ENCODE peak calls at places on chromosome 16, in four cellular contexts. W is HepG2, A is endodermal cell, Y is Panc1. D is an unnamed sample.

GRCh38 chr16:58503863-58504688 is 4.1 kb downstream of the NDRG4 start:
- DNase-seq in Y (no peak), W (no peak), A (peak), D (no peak)

GRCh38 chr16:3503513-3503912 is 2.7 kb downstream of the CLUAP1 start:
- DNase-seq in A (no peak), W (no peak), Y (no peak), D (no peak)

GRCh38 chr16:55948230-55948629 is 73.1 kb upstream of the CES5A start:
- DNase-seq in Y (no peak), W (no peak), A (no peak), D (no peak)

GRCh38 chr16:82629441-82630027 is 2.8 kb downstream of the CDH13 start:
- DNase-seq in W (no peak), A (no peak), Y (no peak), D (no peak)

GRCh38 chr16:63625141-63625540 is 1496.7 kb downstream of the CDH11 start:
- DNase-seq in Y (no peak), W (no peak), A (no peak), D (no peak)

GRCh38 chr16:61812251-61812650 is 224.0 kb downstream of the CDH8 start:
- DNase-seq in Y (no peak), A (no peak), W (no peak), D (no peak)

GRCh38 chr16:18938986-18939385 is 12.8 kb upstream of the SMG1 start:
- DNase-seq in Y (no peak), A (no peak), W (no peak), D (no peak)

GRCh38 chr16:2086812-2087425 is 39.1 kb downstream of the TSC2 start:
- DNase-seq in W (no peak), Y (no peak), A (no peak), D (no peak)

GRCh38 chr16:75272097-75272548 is 20.7 kb upstream of the BCAR1 start:
- DNase-seq in A (no peak), Y (no peak), W (peak), D (peak)

GRCh38 chr16:66670691-66671090 is 25.9 kb downstream of the CMTM4 start:
- DNase-seq in W (no peak), Y (no peak), A (no peak), D (no peak)

GRCh38 chr16:68873635-68874471 is 30.5 kb downstream of the TANGO6 start:
- DNase-seq in Y (no peak), A (no peak), W (peak), D (peak)

GRCh38 chr16:49857423-49858181 is 1.7 kb upstream of the ZNF423 start:
- DNase-seq in Y (no peak), W (peak), A (peak), D (peak)

GRCh38 chr16:533391-534088 is 6.0 kb downstream of the CAPN15 start:
- DNase-seq in W (peak), Y (no peak), A (peak), D (peak)

GRCh38 chr16:27238016-27238587 is 30.5 kb downstream of the NSMCE1 start:
- DNase-seq in Y (no peak), A (no peak), W (no peak), D (no peak)

GRCh38 chr16:10385725-10386516 is at the start of gene ATF7IP2:
- DNase-seq in Y (peak), A (peak), W (peak), D (peak)

GRCh38 chr16:87550510-87550961 is 51.8 kb upstream of the JPH3 start:
- DNase-seq in A (peak), Y (peak), W (no peak), D (peak)

GRCh38 chr16:12833939-12834338 is 30.3 kb upstream of the CPPED1 start:
- DNase-seq in Y (no peak), A (peak), W (peak), D (peak)

GRCh38 chr16:4696905-4697866 is 3.8 kb downstream of the NUDT16L1 start:
- DNase-seq in Y (no peak), W (no peak), A (peak), D (peak)

GRCh38 chr16:4696172-4696904 is 3.0 kb downstream of the NUDT16L1 start:
- DNase-seq in W (no peak), A (peak), Y (no peak), D (no peak)

GRCh38 chr16:4693956-4694663 is 748 bp downstream of the NUDT16L1 start:
- DNase-seq in W (no peak), A (peak), Y (no peak), D (peak)

GRCh38 chr16:4694664-4695451 is 1.5 kb downstream of the NUDT16L1 start:
- DNase-seq in A (peak), W (no peak), Y (no peak), D (peak)

GRCh38 chr16:4695473-4696171 is 2.3 kb downstream of the NUDT16L1 start:
- DNase-seq in W (no peak), A (no peak), Y (no peak), D (no peak)
- TF ChIP-seq CTCF in W (no peak), A (no peak), Y (no peak), D (no peak)

DNA sequence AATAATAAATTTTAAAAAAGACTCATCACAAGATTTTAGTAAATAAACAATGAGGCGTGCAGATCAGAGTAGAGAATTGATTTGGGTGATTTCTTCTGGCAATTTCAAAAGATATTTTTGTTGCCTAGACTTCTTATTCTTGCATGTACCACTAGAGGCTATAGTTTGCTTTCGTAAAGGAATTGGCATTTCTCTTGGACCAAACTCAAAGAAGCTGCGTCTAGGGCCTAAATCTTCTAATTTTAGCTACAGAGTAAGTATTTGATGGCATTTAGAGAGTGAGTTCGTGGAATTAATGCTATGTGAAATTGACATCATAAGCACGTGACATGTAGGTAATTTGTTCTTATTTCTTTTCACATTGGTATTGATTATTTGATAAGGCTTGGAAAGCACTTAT is 24.4 kb upstream of the ABCC11 start:
- DNase-seq in A (no peak), W (no peak), Y (no peak), D (no peak)
- TF ChIP-seq CTCF in A (no peak), W (no peak), Y (no peak), D (peak)

GRCh38 chr16:21300309-21301167 is 22.4 kb upstream of the CRYM start:
- DNase-seq in A (peak), Y (peak), W (peak), D (peak)

GRCh38 chr16:21301895-21302291 is 23.8 kb upstream of the CRYM start:
- DNase-seq in A (no peak), Y (peak), W (no peak), D (no peak)

GRCh38 chr16:21302898-21303528 is 24.9 kb upstream of the CRYM start:
- DNase-seq in Y (peak), A (no peak), W (no peak), D (no peak)

GRCh38 chr16:21302454-21302853 is 24.4 kb upstream of the CRYM start:
- DNase-seq in W (no peak), Y (peak), A (peak), D (no peak)

GRCh38 chr16:21301168-21301894 is 23.2 kb upstream of the CRYM start:
- DNase-seq in A (peak), W (peak), Y (peak), D (peak)
- TF ChIP-seq CTCF in A (peak), W (peak), Y (peak), D (peak)

DNA sequence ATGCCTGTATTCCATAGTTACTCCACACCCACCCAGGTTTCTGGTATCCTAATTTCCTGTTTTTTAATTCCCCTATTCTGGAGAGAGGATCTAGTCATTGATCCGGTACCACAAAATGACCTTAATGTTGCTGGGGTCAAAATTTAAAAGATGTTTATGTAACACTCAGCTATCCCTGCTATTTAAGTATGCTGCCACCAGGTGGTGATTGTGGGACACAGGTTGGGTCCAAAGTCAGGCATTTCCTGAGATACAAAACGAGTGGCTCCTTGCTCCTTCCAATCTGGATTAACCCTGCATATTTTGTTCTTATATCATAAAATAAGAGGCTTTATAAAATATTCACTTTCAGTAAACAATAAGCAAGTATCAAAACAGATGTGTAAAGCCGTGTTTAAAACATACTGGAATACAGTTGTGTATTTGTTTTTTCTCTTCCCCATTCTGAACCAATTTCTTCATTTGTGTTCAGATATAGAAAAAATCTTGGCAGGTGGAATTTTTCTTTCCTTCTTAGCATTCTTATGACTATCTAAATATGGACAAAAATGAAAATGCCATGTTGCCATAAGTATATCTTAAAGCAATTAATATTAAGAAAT is 16.3 kb downstream of the HS3ST4 start:
- DNase-seq in A (peak), Y (no peak), W (peak), D (peak)
- TF ChIP-seq CTCF in A (peak), Y (peak), W (peak), D (no peak)

DNA sequence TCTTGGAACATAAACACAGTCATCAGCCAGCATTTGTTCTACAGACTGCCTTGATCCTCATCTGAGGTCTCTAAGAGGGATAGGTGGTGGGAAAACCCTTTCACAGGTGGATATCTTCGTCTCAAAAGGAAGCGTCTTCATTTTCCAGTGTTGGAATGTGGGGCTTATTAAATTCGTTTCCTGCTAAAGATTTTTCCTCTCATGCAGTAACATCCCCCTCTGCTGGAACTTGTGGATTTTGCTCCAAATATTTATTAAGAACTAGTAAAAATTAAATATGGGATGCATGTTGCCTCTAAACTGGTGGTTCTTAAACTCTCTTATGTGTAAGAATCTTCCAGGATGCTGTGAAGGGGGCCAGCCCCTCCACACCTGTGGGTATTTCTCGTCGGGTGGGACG is 20.1 kb upstream of the MLYCD start:
- DNase-seq in W (peak), Y (peak), A (no peak), D (no peak)
- TF ChIP-seq CTCF in W (peak), Y (peak), A (peak), D (peak)

GRCh38 chr16:88628512-88628974 is 9.8 kb upstream of the IL17C start:
- DNase-seq in Y (no peak), A (peak), W (peak), D (peak)
- TF ChIP-seq CTCF in Y (peak), A (peak), W (peak), D (peak)

DNA sequence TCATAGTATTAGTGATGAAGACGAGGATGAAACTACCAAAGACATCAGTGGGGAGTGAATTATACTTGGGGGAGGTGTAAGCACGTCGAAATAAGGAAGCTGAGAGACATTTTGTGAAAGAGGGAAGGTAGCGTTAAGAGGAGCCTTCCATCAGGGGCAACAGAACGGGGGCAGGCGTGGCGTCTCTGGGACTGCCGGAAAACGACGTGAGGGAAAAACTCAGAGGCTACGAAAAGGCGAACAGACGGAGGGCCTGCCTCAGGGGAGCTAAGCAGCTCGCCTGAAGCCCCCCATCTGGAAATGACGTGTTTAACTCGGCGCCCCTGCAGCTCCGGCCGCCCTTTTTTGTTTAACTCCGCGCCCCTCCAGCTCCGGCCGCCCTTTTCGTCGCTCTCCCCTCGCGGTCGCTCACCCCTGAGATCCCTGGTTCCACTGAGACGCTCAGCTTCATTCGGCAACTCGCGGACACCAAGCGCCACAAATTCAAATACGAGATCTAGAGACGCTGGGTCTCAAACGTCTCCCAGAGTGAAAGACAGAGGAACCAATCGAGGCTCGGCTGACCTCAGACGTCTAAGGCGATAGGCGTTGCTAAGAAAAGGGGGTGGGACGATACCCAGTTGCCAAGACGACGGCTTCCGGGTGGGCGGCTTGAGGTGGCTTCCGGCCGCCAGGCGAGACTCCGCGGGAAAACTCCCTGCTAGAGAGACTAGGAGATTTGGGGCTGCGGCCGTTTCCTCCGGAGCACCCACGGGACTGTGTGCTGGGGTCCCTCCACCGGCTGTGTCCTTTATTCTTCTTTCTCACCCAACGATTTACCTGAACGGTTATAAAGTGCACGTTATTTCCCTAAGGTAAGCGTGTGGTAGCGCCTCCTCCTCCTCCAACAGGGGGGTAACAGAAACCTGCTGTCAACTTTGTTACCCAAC is 383.2 kb downstream of the ZFHX3 start:
- DNase-seq in Y (peak), A (peak), W (peak), D (peak)
- TF ChIP-seq CTCF in Y (no peak), A (no peak), W (no peak), D (no peak)

GRCh38 chr16:5056347-5056746 is 9.4 kb downstream of the C16orf89 start:
- DNase-seq in Y (no peak), W (peak), A (peak), D (no peak)
- TF ChIP-seq CTCF in Y (peak), W (peak), A (peak), D (no peak)

DNA sequence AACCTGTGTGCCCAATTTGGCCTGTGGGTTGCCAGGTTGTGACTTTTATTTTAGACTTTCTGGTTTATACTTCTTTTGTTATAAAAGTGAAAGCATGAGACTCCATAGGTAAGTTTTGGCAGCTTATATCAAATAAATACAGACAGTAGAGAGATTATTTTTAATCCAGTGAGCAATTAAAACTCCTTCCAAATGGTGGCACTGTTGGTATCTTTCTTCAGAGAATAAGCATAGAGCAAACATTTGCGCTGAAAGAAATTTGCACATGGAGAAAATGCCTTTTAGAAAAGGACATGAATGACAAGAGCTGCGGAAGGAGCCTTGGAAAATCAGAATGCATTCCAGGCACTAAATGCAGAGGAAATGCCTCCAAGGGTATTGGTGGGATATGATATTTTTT is 46.1 kb upstream of the DNAJA2 start:
- DNase-seq in A (no peak), W (no peak), Y (no peak), D (no peak)
- TF ChIP-seq CTCF in A (no peak), W (peak), Y (no peak), D (no peak)

DNA sequence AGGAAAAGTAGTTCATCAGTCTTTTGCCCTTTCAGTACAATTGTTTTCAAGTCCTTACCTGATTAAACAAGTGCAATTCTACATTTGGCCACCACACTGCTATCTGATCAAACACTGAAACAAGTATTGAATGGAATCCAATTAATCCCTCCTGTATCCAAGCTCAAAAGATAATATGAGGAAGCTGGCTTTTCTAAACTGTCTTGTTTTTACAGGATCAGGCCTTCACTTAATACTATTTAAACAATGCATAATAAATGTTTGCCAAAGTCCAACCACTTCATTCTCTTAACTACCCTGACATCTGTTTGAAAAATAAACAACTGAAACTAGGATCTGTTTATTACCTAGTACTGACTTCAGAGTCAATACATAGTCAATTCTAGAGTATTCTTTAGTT is 131.6 kb downstream of the MRTFB start:
- DNase-seq in A (no peak), W (peak), Y (no peak), D (peak)
- TF ChIP-seq CTCF in A (peak), W (no peak), Y (peak), D (peak)

D was measured in Caco-2.